ENCODE peak calls at places on chromosome 5, in five cellular contexts. L is fibroblast of pulmonary artery, X is mesothelial cell of epicardium, H is GM12865, Z is B cell. P is an unnamed sample.
A peak's percentile ranks its signal among the peaks of the same experiment; 100 is the strongest.

GRCh38 chr5:138884554-138884953 is 9.4 kb upstream of the LRRTM2 start:
- DNase-seq in Z (no peak), H (no peak), L (no peak), X (no peak), P (no peak)

GRCh38 chr5:64619609-64620008 is 70.7 kb upstream of the SHISAL2B start:
- DNase-seq in L (peak; percentile 73), Z (no peak), H (no peak), X (no peak), P (no peak)

GRCh38 chr5:150322202-150322601 is 19.5 kb upstream of the ARSI start:
- DNase-seq in X (no peak), H (no peak), L (peak; percentile 15), Z (no peak), P (no peak)

GRCh38 chr5:67081259-67081658 is 115.3 kb downstream of the CD180 start:
- DNase-seq in H (no peak), Z (no peak), X (no peak), L (no peak), P (no peak)

GRCh38 chr5:10885026-10885425 is 124.0 kb upstream of the DAP start:
- DNase-seq in H (no peak), X (no peak), L (no peak), Z (no peak), P (no peak)

GRCh38 chr5:159657766-159658165 is 258.5 kb upstream of the ADRA1B start:
- DNase-seq in H (no peak), L (no peak), Z (no peak), X (no peak), P (no peak)

GRCh38 chr5:127999909-128000308 is 83.7 kb upstream of the SLC12A2 start:
- DNase-seq in Z (no peak), X (no peak), L (no peak), H (no peak), P (no peak)

GRCh38 chr5:14896091-14896490 is 24.5 kb upstream of the ANKH start:
- DNase-seq in X (no peak), H (no peak), L (no peak), Z (no peak), P (no peak)

GRCh38 chr5:53200309-53200708 is 90.8 kb upstream of the MOCS2 start:
- DNase-seq in H (no peak), X (no peak), L (peak; percentile 8), Z (no peak), P (no peak)

GRCh38 chr5:53560506-53561191 is at the start of gene NDUFS4:
- DNase-seq in X (peak; percentile 50), Z (peak; percentile 81), H (peak; percentile 95), L (peak; percentile 97), P (peak; percentile 58)

GRCh38 chr5:13478831-13479465 is 465.5 kb downstream of the DNAH5 start:
- DNase-seq in L (peak; percentile 13), Z (no peak), H (peak; percentile 27), X (no peak), P (peak; percentile 36)

GRCh38 chr5:144122081-144122480 is 48.4 kb downstream of the YIPF5 start:
- DNase-seq in L (no peak), Z (no peak), X (no peak), H (no peak), P (no peak)

GRCh38 chr5:164422400-164422799 is 917.0 kb downstream of the MAT2B start:
- DNase-seq in H (peak; percentile 5), L (peak; percentile 77), Z (no peak), X (no peak), P (no peak)

GRCh38 chr5:65190328-65191053 is 291.2 kb downstream of the ADAMTS6 start:
- DNase-seq in H (peak; percentile 54), Z (no peak), L (peak; percentile 95), X (no peak), P (peak; percentile 55)

DNA sequence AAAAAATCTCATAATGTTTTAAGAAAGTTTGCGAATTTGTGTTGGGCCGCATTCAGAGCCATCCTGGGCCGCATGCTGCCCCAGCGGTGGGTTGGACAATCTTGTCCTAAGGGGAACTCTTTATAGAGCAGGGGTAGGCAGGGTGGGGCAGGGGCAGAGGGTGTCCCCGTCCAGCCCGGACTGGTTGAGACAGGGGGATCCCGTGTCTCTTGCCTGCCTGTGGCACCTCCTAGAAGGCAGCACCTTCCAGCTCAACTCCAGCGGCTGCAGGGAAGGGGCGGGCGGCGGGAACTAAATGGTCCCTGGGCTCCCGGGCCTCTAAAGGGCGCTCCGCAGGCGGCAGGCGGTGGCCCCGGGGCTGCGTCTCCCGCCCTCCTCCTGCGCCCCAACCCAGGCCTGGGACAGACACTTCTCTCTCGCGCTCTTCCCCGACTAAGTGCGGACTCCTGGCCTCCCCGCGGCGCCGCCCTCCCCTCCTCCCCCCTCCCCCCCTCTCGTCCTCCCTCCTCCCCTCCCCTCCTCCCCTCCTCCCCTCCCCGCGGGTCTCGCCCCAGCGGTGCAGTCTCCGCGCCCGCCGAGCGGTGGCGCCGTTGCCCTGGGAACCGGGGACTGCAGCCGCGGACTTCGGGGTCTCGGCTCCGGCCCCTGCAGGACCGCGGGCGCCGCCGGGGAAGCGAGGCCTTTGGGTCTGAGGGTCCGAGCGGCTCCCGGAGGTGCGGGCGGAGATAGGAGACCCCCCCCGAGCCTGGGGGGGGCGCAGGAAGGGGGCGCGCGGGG is 132.6 kb downstream of the MRPL36 start:
- DNase-seq in Z (peak; percentile 38), H (no peak), L (peak; percentile 6), X (peak; percentile 77), P (peak; percentile 86)
- TF ChIP-seq CTCF in Z (peak; percentile 25), H (peak; percentile 38), L (peak; percentile 13), X (peak; percentile 17), P (peak; percentile 55)

GRCh38 chr5:95876782-95877181 is 54.3 kb upstream of the GLRX start:
- DNase-seq in L (no peak), Z (no peak), H (no peak), X (no peak), P (no peak)

GRCh38 chr5:95871407-95871806 is 48.9 kb upstream of the GLRX start:
- DNase-seq in L (no peak), X (no peak), Z (no peak), H (no peak), P (no peak)

GRCh38 chr5:95873351-95873750 is 50.8 kb upstream of the GLRX start:
- DNase-seq in H (no peak), L (no peak), Z (no peak), X (no peak), P (no peak)

GRCh38 chr5:95870105-95870672 is 47.7 kb upstream of the GLRX start:
- DNase-seq in L (peak; percentile 72), X (no peak), H (peak; percentile 80), Z (no peak), P (no peak)

GRCh38 chr5:95872333-95873268 is 50.1 kb upstream of the GLRX start:
- DNase-seq in L (no peak), Z (no peak), X (no peak), H (no peak), P (no peak)
- TF ChIP-seq CTCF in L (no peak), Z (no peak), X (no peak), H (no peak), P (no peak)

GRCh38 chr5:9498541-9499497 is 47.1 kb downstream of the SEMA5A start:
- DNase-seq in Z (no peak), L (peak; percentile 33), H (peak; percentile 46), X (no peak), P (peak; percentile 14)
- TF ChIP-seq CTCF in Z (no peak), L (peak; percentile 51), H (peak; percentile 41), X (no peak), P (peak; percentile 38)

DNA sequence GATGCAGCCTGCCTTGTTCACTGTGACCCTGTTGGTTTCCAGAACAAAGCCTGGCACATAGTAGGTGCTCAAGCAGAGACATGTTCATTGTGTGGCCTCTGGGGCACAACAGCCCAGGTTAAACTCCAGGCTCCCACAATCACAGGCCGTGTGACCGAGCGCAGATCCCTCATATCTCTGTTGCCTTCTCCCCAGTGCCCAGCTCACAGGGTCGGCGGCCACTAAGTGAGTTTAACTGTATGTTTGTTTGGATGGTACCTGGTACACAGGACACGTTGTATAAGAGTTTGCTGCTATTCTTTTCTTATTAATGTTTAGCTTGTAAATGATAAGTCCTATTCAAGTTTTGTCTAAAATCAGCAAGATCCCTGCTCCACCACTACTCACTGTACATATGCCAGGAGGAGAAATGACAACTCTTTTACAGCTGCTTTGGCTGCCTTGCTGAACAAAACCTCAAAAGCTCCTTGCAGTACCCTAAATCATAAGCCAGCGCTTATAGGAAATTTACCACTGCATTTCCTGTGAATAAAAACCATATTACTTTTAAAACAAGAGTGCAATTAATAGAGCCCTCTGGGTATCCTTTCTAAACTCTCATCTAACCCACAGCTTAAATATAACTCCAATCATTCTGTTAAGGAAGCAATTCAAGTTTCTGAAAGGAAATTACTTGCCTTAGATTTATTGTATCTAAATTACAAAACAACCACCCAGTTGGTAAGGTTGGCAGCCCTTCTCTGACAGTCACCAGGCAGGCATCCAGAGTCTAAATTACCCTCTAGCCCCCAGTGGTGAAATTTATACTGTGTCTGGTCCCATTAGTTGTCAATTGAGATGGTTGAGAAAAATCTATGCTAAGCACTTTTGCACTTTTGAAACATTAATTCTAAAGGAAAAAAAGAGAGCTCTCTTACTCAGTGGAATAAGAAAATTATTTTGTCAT is 379.4 kb downstream of the SEMA5A start:
- DNase-seq in L (no peak), H (no peak), X (no peak), Z (no peak), P (no peak)
- TF ChIP-seq CTCF in L (no peak), H (no peak), X (no peak), Z (no peak), P (no peak)

P was measured in GM13977.